ENCODE peak calls at places on chromosomes 12 and 14, in four cellular contexts. Q, U, C and D are unnamed samples.

GRCh38 chr12:6183689-6184441 is 16.3 kb upstream of the CD9 start:
- DNase-seq in Q (peak), C (no peak), U (peak), D (no peak)

GRCh38 chr14:21096889-21097615 is 1.4 kb downstream of the ZNF219 start:
- DNase-seq in C (no peak), Q (no peak), U (no peak), D (no peak)

GRCh38 chr12:9868951-9869306 is 225 bp downstream of the CLEC2B start:
- DNase-seq in U (no peak), C (no peak), Q (no peak), D (no peak)

GRCh38 chr14:63940387-63940786 is 87.6 kb downstream of the SYNE2 start:
- DNase-seq in U (no peak), Q (no peak), C (no peak), D (no peak)

GRCh38 chr14:80634106-80634758 is 307.3 kb downstream of the CEP128 start:
- DNase-seq in Q (no peak), U (no peak), C (no peak), D (no peak)

GRCh38 chr12:80195143-80195726 is 95.9 kb downstream of the OTOGL start:
- DNase-seq in C (peak), U (no peak), Q (no peak), D (no peak)

GRCh38 chr12:49293056-49293956 is 1.6 kb upstream of the PRPH start:
- DNase-seq in U (no peak), Q (peak), C (peak), D (peak)

GRCh38 chr12:67968316-67968715 is 20.9 kb upstream of the IFNG-AS1 start:
- DNase-seq in U (no peak), C (no peak), Q (no peak), D (no peak)

GRCh38 chr12:19688489-19688888 is 249.2 kb downstream of the AEBP2 start:
- DNase-seq in C (no peak), U (no peak), Q (no peak), D (no peak)

GRCh38 chr12:76929499-76929898 is 50.7 kb upstream of the CSRP2 start:
- DNase-seq in C (no peak), Q (no peak), U (no peak), D (no peak)

GRCh38 chr12:45879363-45879895 is 110.9 kb downstream of the SCAF11 start:
- DNase-seq in C (no peak), U (no peak), Q (no peak), D (no peak)

GRCh38 chr14:33551963-33552362 is 398.9 kb downstream of the EGLN3 start:
- DNase-seq in U (no peak), Q (no peak), C (no peak), D (no peak)

GRCh38 chr14:87615822-87616679 is 376.9 kb downstream of the GALC start:
- DNase-seq in Q (no peak), C (peak), U (peak), D (peak)

GRCh38 chr12:126454581-126454980 is 1389.3 kb downstream of the AACS start:
- DNase-seq in U (no peak), Q (no peak), C (no peak), D (no peak)

GRCh38 chr12:47741340-47741703 is 16.0 kb upstream of the ENDOU start:
- DNase-seq in Q (peak), U (peak), C (peak), D (peak)

GRCh38 chr12:113649256-113649830 is 177.7 kb upstream of the LHX5 start:
- DNase-seq in Q (no peak), U (no peak), C (no peak), D (no peak)

GRCh38 chr14:75849496-75849895 is 132.3 kb downstream of the TGFB3 start:
- DNase-seq in U (no peak), C (no peak), Q (no peak), D (no peak)

GRCh38 chr14:20873370-20874177 is 17.6 kb upstream of the RNASE3 start:
- DNase-seq in C (peak), Q (peak), U (peak), D (peak)

GRCh38 chr12:27822076-27822712 is 42.2 kb upstream of the MANSC4 start:
- DNase-seq in U (no peak), C (no peak), Q (no peak), D (peak)

GRCh38 chr12:110546339-110546738 is 36.8 kb downstream of the PPTC7 start:
- DNase-seq in C (no peak), Q (no peak), U (no peak), D (peak)

GRCh38 chr12:77510985-77511384 is 319.7 kb upstream of the NAV3 start:
- DNase-seq in Q (no peak), U (no peak), C (no peak), D (no peak)

GRCh38 chr12:62933871-62934798 is 815 bp downstream of the PPM1H start:
- DNase-seq in Q (peak), C (peak), U (peak), D (peak)

GRCh38 chr12:6180300-6181051 is 19.7 kb upstream of the CD9 start:
- DNase-seq in Q (peak), C (no peak), U (no peak), D (peak)

DNA sequence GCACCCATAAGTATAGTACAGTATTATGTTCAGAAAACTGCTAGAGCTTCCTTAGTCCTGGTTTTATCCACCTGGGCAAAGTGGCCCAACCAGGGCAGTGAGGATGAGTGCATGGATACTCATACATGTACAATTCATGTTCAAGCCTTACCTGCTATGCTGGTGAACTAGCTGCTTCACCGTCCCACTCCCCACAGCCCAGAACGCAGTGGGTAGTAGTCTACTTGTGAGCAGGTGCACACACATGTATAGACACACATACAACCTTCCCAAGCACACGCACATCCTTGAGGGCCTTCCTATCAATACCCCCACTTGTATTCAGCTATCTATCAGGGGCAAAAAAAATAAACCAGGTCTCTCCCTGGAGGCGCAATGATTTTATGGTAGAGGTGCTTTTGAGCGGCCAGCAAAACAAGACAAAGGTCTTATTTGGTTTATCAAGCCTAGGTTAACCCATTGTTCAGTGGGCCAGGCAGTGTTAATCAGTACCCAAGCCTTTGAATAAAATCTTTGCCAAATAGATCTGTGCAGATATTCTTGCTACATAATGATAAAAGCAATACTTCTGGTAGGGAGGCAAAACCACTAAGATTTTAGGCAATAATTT is 69.8 kb downstream of the ZFP36L1 start:
- DNase-seq in C (no peak), U (no peak), Q (peak), D (no peak)
- TF ChIP-seq POLR2A in C (no peak), U (no peak), Q (no peak), D (no peak)

GRCh38 chr12:65649126-65649525 is 175.2 kb upstream of the HMGA2 start:
- DNase-seq in U (peak), C (no peak), Q (no peak), D (peak)
- TF ChIP-seq POLR2A in U (no peak), C (no peak), Q (no peak), D (no peak)

GRCh38 chr14:70972107-70972976 is 65.1 kb downstream of the PCNX1 start:
- DNase-seq in U (peak), C (peak), Q (peak), D (peak)
- TF ChIP-seq POLR2A in U (no peak), C (no peak), Q (no peak), D (no peak)

DNA sequence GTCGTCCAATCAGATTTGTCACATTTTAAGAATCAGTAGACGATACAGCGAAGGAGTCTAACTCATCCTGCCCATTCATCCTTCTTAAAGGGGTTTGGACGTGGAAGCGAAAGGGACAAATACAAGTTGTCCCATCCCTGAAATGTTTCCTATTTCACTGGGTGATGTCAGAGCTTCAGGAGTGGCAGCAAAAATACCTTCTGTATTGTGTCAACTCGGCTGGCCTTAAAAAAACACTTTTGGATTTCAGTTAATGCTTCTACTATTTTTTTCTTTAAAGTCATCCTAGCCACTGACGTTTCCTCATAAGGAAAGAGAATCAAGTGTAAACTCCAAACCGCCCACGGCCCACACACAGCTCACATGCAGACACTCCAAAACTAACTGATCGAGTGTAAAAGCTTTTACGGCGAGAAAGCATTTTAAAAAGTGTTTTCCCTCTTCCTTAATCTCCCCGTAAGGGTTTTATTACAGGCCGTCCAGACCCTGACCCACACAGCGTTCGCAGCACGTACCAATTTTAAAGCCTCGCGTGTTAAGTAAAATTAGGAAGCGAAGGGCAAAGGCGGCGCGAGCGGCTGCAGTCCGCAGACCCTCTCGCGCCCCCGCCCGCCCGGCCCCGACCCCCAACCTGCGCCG is 593 bp downstream of the CFL2 start:
- DNase-seq in C (peak), Q (no peak), U (peak), D (no peak)
- TF ChIP-seq POLR2A in C (peak), Q (no peak), U (peak), D (no peak)

DNA sequence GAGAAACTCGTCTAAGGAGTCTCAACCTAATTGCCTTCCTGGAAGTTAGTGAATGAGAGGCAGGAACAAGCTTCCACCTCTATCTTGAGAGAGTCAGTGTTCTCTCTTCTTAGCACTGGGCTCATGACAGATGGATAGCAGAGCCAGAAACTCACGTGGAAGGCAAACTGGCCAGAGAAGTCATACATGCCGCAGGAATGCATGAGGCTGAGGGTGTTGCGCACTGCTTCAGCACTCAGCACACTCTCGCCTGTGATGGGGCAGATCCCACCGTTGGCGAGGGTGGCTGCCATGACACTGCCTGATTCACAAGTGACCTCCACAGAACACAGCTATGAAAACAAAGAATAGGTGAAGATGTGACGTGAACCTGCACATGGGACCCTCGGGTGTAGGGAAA is 6.0 kb downstream of the SPRYD4 start:
- DNase-seq in Q (no peak), U (no peak), C (peak), D (no peak)
- TF ChIP-seq POLR2A in Q (no peak), U (no peak), C (no peak), D (no peak)

DNA sequence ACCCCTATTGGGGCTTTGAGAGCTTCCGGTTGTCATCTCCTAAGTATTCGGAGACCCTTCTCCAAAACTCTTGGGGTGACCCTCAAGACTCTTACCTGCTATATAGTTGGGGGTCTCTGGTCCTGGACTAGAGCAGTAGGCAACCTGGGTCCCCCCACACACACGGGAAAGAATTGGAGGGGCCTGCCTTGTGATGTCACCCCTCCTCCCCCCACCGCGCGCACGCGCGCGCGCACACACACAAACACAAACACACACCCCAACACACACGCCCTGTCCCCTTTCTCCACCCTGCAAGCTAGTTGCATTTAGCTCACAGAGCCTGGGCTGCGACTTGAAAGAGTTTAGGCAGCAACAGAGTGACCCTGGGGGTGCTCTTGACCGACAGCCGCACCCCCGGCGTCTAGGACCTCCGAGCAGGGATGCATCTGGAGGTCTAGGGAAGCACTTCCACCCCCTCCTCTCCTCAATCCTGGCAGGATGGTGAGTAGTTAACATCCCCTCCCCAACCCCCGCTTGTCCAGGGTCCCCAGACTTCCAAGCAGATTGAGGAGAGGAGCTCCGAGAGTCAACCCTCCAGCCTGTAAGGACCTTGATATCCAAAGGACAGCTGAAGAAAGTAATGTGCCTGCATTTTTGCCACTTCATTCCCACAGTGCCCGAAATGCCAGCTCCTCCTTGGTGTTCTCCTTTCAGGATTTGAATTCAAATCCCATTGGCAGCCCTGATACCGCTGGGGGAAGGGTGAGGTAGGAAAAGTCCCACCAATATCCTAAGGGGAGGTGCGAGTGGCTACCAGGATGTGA is 1.4 kb upstream of the DNAJC14 start:
- DNase-seq in U (peak), Q (peak), C (peak), D (no peak)
- TF ChIP-seq POLR2A in U (peak), Q (no peak), C (peak), D (no peak)